ENCODE peak calls at places on chromosomes 16 and 17, in six cellular contexts. A is foreskin keratinocyte; O is CD8-positive, alpha-beta T cell; D is CD4-positive, CD25-positive, alpha-beta regulatory T cell; H is MM.1S; Z is A549. L is an unnamed sample. For H3K4me1, the result is how much of the 10 kb centered on the place peaks cover.

GRCh38 chr17:76382803-76383644 is 1.4 kb upstream of the SPHK1 start:
- DNase-seq in A (peak), O (peak), D (peak), H (peak), Z (peak), L (peak)

GRCh38 chr16:27747946-27748345 is 198.0 kb downstream of the KATNIP start:
- DNase-seq in A (no peak), O (no peak), D (no peak), H (no peak), Z (no peak), L (no peak)

GRCh38 chr16:12027091-12027490 is 50.6 kb downstream of the SNX29 start:
- DNase-seq in A (peak), O (no peak), D (no peak), H (peak), Z (no peak), L (no peak)

GRCh38 chr17:40071720-40072480 is 9.1 kb downstream of the THRA start:
- DNase-seq in A (no peak), O (no peak), D (no peak), H (no peak), Z (peak), L (no peak)

GRCh38 chr16:59067207-59067606 is 333.1 kb upstream of the GOT2 start:
- DNase-seq in A (peak), O (no peak), D (no peak), H (no peak), Z (no peak), L (no peak)

GRCh38 chr17:39527220-39527813 is 66.0 kb downstream of the CDK12 start:
- DNase-seq in A (peak), O (no peak), D (peak), H (peak), Z (peak), L (no peak)

GRCh38 chr16:73206306-73206705 is 158.4 kb upstream of the ZFHX3 start:
- DNase-seq in A (no peak), O (no peak), D (no peak), H (no peak), Z (no peak), L (no peak)

GRCh38 chr16:52552643-52553042 is 5.7 kb upstream of the TOX3 start:
- DNase-seq in A (peak), O (no peak), D (no peak), H (no peak), Z (peak), L (no peak)

GRCh38 chr16:31535737-31536136 is 8.0 kb downstream of the AHSP start:
- DNase-seq in A (no peak), O (no peak), D (no peak), H (no peak), Z (no peak), L (no peak)

GRCh38 chr16:30741461-30741914 is 6.7 kb upstream of the PHKG2 start:
- DNase-seq in A (peak), O (no peak), D (no peak), H (no peak), Z (peak), L (no peak)

GRCh38 chr16:81210807-81211206 is 27.7 kb upstream of the BCO1 start:
- DNase-seq in A (no peak), O (no peak), D (no peak), H (no peak), Z (no peak), L (no peak)

GRCh38 chr17:58083491-58084316 is 485 bp downstream of the DYNLL2 start:
- DNase-seq in A (peak), O (peak), D (peak), H (peak), Z (peak), L (peak)

GRCh38 chr16:21167360-21167759 is 8.9 kb downstream of the LDAF1 start:
- DNase-seq in A (peak), O (no peak), D (no peak), H (no peak), Z (peak), L (no peak)

GRCh38 chr17:31824771-31825360 is 34.2 kb downstream of the COPRS start:
- DNase-seq in A (no peak), O (no peak), D (no peak), H (no peak), Z (no peak), L (no peak)

GRCh38 chr17:73311428-73311780 is 397 bp downstream of the CDC42EP4 start:
- DNase-seq in A (no peak), O (no peak), D (no peak), H (peak), Z (no peak), L (no peak)

GRCh38 chr16:3580686-3581085 is 3.5 kb upstream of the NLRC3 start:
- DNase-seq in A (peak), O (no peak), D (no peak), H (no peak), Z (no peak), L (no peak)

GRCh38 chr17:6505425-6506142 is 50.8 kb downstream of the PITPNM3 start:
- DNase-seq in A (no peak), O (no peak), D (no peak), H (no peak), Z (peak), L (no peak)

GRCh38 chr16:29877266-29877961 is 14.4 kb upstream of the CDIPT start:
- DNase-seq in A (peak), O (peak), D (peak), H (peak), Z (peak), L (peak)

GRCh38 chr17:48253976-48254375 is 146.4 kb downstream of the SNX11 start:
- DNase-seq in A (no peak), O (no peak), D (no peak), H (no peak), Z (no peak), L (no peak)

GRCh38 chr16:2919511-2920255 is 8.0 kb downstream of the FLYWCH1 start:
- DNase-seq in A (peak), O (peak), D (peak), H (peak), Z (peak), L (peak)

GRCh38 chr16:76386784-76387183 is 109.6 kb downstream of the CNTNAP4 start:
- DNase-seq in A (peak), O (no peak), D (no peak), H (no peak), Z (peak), L (no peak)

GRCh38 chr17:62933986-62934385 is 32.0 kb upstream of the TANC2 start:
- DNase-seq in A (no peak), O (no peak), D (no peak), H (no peak), Z (no peak), L (no peak)

GRCh38 chr17:16085066-16085699 is 85.6 kb downstream of the TTC19 start:
- DNase-seq in A (no peak), O (no peak), D (no peak), H (no peak), Z (no peak), L (no peak)

GRCh38 chr16:424623-425081 is 797 bp upstream of the RAB11FIP3 start:
- DNase-seq in A (no peak), O (no peak), D (peak), H (no peak), Z (peak), L (no peak)

GRCh38 chr17:8463089-8463488 is 27.4 kb downstream of the NDEL1 start:
- DNase-seq in A (no peak), O (no peak), D (no peak), H (no peak), Z (no peak), L (no peak)

GRCh38 chr16:69858196-69859104 is 92.7 kb upstream of the CLEC18A start:
- DNase-seq in A (no peak), O (no peak), D (no peak), H (no peak), Z (no peak), L (no peak)

GRCh38 chr17:1108560-1108809 is 71.3 kb downstream of the ABR start:
- DNase-seq in A (no peak), O (no peak), D (no peak), H (no peak), Z (no peak), L (no peak)

GRCh38 chr17:81484195-81484979 is 28.2 kb downstream of the ACTG1 start:
- DNase-seq in A (peak), O (peak), D (peak), H (peak), Z (peak), L (peak)

GRCh38 chr16:49473773-49474172 is 100.2 kb downstream of the C16orf78 start:
- DNase-seq in A (no peak), O (no peak), D (no peak), H (no peak), Z (no peak), L (no peak)

GRCh38 chr16:81466351-81466960 is 21.8 kb downstream of the CMIP start:
- DNase-seq in A (no peak), O (no peak), D (no peak), H (no peak), Z (no peak), L (no peak)

GRCh38 chr17:79232957-79233356 is 158.3 kb downstream of the ENGASE start:
- DNase-seq in A (no peak), O (no peak), D (no peak), H (no peak), Z (no peak), L (no peak)

GRCh38 chr17:44269118-44269794 is 1.3 kb upstream of the SLC4A1 start:
- DNase-seq in A (no peak), O (no peak), D (no peak), H (no peak), Z (no peak), L (no peak)

GRCh38 chr16:86740817-86741799 is 162.8 kb downstream of the FOXL1 start:
- DNase-seq in A (peak), O (no peak), D (no peak), H (no peak), Z (peak), L (no peak)

GRCh38 chr17:81058263-81058871 is 23.4 kb downstream of the BAIAP2 start:
- DNase-seq in A (no peak), O (no peak), D (no peak), H (no peak), Z (no peak), L (no peak)

GRCh38 chr17:77407321-77408277 is 266.8 kb downstream of the SEC14L1 start:
- DNase-seq in A (peak), O (no peak), D (no peak), H (no peak), Z (no peak), L (no peak)

GRCh38 chr17:77409282-77410161 is 268.8 kb downstream of the SEC14L1 start:
- DNase-seq in A (peak), O (no peak), D (no peak), H (no peak), Z (no peak), L (peak)

GRCh38 chr17:77405867-77406513 is 265.2 kb downstream of the SEC14L1 start:
- DNase-seq in A (no peak), O (peak), D (peak), H (no peak), Z (no peak), L (no peak)

GRCh38 chr17:77410470-77410869 is 269.7 kb downstream of the SEC14L1 start:
- DNase-seq in A (no peak), O (no peak), D (no peak), H (no peak), Z (no peak), L (no peak)

DNA sequence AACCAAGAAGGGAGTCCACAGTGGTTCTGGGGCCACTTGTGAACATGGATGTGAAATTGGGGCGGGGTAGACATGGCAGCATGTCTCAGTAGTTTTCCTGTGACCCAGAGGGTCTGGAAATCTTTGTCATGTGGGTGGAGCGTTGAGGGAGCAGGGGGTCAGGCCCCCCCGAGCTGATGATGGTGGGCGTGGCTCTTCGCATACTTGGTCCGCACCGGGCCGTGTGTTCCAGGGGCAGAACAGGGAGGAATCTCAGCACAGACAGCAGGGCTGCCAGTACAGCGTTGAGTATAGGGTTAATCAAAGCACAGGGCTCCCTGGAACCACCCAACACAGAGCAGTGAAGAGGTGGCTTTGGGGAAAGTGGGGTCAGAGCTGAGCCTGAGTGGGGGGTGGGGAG is 267.5 kb downstream of the SEC14L1 start:
- DNase-seq in A (peak), O (no peak), D (no peak), H (no peak), Z (no peak), L (no peak)
- H3K27ac ChIP-seq in A (no peak), O (no peak), D (peak), H (no peak), Z (peak), L (no peak)

DNA sequence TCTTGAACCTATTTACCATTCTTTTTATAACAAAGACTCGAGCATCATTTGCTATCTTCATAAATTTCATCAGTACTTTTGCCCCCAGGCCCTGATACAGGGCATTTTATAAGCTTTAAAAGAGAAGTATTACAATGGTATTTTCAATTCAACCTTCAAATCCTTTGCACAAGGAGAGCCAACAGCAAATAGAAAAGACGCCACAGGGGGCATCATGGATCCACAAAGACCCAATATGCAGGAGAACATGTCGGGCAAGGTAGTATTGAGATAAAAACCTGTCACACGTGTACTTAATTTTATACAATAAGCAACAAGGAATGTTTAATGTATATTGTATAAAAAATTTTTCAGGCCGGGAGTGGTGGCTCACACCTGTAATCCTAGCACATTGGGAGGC is 10.2 kb downstream of the MAP3K14 start:
- DNase-seq in A (no peak), O (no peak), D (no peak), H (no peak), Z (no peak), L (no peak)
- H3K4me1 ChIP-seq in A (under half), O (half or more), D (half or more), H (under half), Z (half or more), L (half or more)

GRCh38 chr17:18257268-18257681 is 1.3 kb downstream of the FLII start:
- DNase-seq in A (peak), O (peak), D (no peak), H (peak), Z (no peak), L (no peak)
- H3K27ac ChIP-seq in A (no peak), O (peak), D (peak), H (peak), Z (peak), L (peak)

DNA sequence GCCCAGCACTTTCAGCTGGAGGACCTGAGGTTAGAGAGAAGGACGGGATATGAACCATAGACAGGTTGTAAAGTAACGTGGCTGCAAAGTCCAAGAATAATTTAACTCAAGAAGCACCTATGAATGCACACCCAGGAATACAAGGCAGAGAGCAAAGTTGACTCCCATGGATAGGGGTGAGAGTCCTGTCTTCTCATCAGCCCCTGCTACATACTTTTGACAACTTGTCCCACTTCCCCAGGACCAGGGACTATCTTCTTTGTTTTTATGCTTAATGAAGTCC is 99.8 kb downstream of the XYLT1 start:
- DNase-seq in A (no peak), O (no peak), D (no peak), H (no peak), Z (no peak), L (no peak)
- H3K4me1 ChIP-seq in A (under half), O (half or more), D (half or more), H (under half), Z (under half), L (half or more)

GRCh38 chr16:47711809-47712208 is 250.7 kb downstream of the PHKB start:
- DNase-seq in A (no peak), O (no peak), D (no peak), H (no peak), Z (no peak), L (no peak)

GRCh38 chr16:47715442-47716054 is 254.4 kb downstream of the PHKB start:
- DNase-seq in A (no peak), O (no peak), D (no peak), H (no peak), Z (no peak), L (no peak)

GRCh38 chr16:47716571-47716970 is 255.4 kb downstream of the PHKB start:
- DNase-seq in A (peak), O (no peak), D (no peak), H (no peak), Z (no peak), L (no peak)

GRCh38 chr16:47712276-47713224 is 251.4 kb downstream of the PHKB start:
- DNase-seq in A (no peak), O (no peak), D (no peak), H (no peak), Z (no peak), L (no peak)

DNA sequence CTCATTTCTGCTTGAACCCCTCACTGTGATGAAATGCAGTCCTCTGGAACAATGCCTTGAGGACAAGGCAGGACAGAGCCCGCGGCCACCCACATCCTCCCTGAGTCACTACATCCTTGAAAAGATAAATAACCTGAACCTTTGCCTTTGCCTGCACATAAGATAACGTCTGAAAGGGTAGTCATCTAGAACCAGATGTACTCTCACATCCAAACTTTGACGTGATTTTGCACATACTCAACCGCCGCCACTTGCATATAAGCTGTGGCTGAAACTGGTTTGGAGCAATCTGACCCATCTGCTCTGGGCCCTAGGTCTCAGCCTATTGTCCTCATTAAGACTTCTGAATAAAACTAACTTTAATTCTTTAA is 252.1 kb downstream of the PHKB start:
- DNase-seq in A (peak), O (no peak), D (no peak), H (no peak), Z (peak), L (no peak)
- H3K27ac ChIP-seq in A (peak), O (no peak), D (no peak), H (no peak), Z (no peak), L (no peak)

L was measured in CD8-positive, alpha-beta memory T cell.